ENCODE peak calls at places on chromosome 6, in seven cellular contexts. One of them, this sample, is unnamed.

GRCh38 chr6:151565940-151566339 is 72.1 kb downstream of the CCDC170 start:
- DNase-seq in sciatic nerve: no peak
- DNase-seq in HuH-7: no peak
- DNase-seq in epithelial cell of esophagus: no peak
- DNase-seq in CD8-positive, alpha-beta T cell: no peak
- DNase-seq in AG20443: no peak
- DNase-seq in Calu3: no peak
- DNase-seq in this sample: no peak

GRCh38 chr6:138593100-138593877 is 94.0 kb upstream of the NHSL1 start:
- DNase-seq in sciatic nerve: peak
- DNase-seq in HuH-7: no peak
- DNase-seq in epithelial cell of esophagus: peak
- DNase-seq in CD8-positive, alpha-beta T cell: no peak
- DNase-seq in AG20443: peak
- DNase-seq in Calu3: peak
- DNase-seq in this sample: no peak

GRCh38 chr6:28218312-28219248 is 6.5 kb upstream of the ZSCAN9 start:
- DNase-seq in sciatic nerve: peak
- DNase-seq in HuH-7: peak
- DNase-seq in epithelial cell of esophagus: peak
- DNase-seq in CD8-positive, alpha-beta T cell: no peak
- DNase-seq in AG20443: peak
- DNase-seq in Calu3: peak
- DNase-seq in this sample: peak

GRCh38 chr6:145723646-145724045 is 11.7 kb downstream of the EPM2A start:
- DNase-seq in sciatic nerve: no peak
- DNase-seq in HuH-7: no peak
- DNase-seq in epithelial cell of esophagus: no peak
- DNase-seq in CD8-positive, alpha-beta T cell: no peak
- DNase-seq in AG20443: no peak
- DNase-seq in Calu3: no peak
- DNase-seq in this sample: no peak

GRCh38 chr6:166940643-166941068 is 15.7 kb downstream of the RNASET2 start:
- DNase-seq in sciatic nerve: no peak
- DNase-seq in HuH-7: no peak
- DNase-seq in epithelial cell of esophagus: peak
- DNase-seq in CD8-positive, alpha-beta T cell: no peak
- DNase-seq in AG20443: no peak
- DNase-seq in Calu3: no peak
- DNase-seq in this sample: no peak

GRCh38 chr6:114216789-114217467 is 125.9 kb downstream of the HS3ST5 start:
- DNase-seq in sciatic nerve: no peak
- DNase-seq in HuH-7: no peak
- DNase-seq in epithelial cell of esophagus: no peak
- DNase-seq in CD8-positive, alpha-beta T cell: no peak
- DNase-seq in AG20443: no peak
- DNase-seq in Calu3: no peak
- DNase-seq in this sample: no peak

GRCh38 chr6:148524509-148524908 is 181.9 kb downstream of the SASH1 start:
- DNase-seq in sciatic nerve: no peak
- DNase-seq in HuH-7: no peak
- DNase-seq in epithelial cell of esophagus: no peak
- DNase-seq in CD8-positive, alpha-beta T cell: no peak
- DNase-seq in AG20443: peak
- DNase-seq in Calu3: no peak
- DNase-seq in this sample: no peak

GRCh38 chr6:72672906-72673305 is 51.0 kb downstream of the KCNQ5 start:
- DNase-seq in sciatic nerve: no peak
- DNase-seq in HuH-7: no peak
- DNase-seq in epithelial cell of esophagus: no peak
- DNase-seq in CD8-positive, alpha-beta T cell: no peak
- DNase-seq in AG20443: no peak
- DNase-seq in Calu3: no peak
- DNase-seq in this sample: no peak

GRCh38 chr6:117389227-117390057 is 36.3 kb downstream of the ROS1 start:
- DNase-seq in sciatic nerve: no peak
- DNase-seq in HuH-7: no peak
- DNase-seq in epithelial cell of esophagus: peak
- DNase-seq in CD8-positive, alpha-beta T cell: no peak
- DNase-seq in AG20443: no peak
- DNase-seq in Calu3: peak
- DNase-seq in this sample: no peak

GRCh38 chr6:234706-235372 is 57.4 kb upstream of the DUSP22 start:
- DNase-seq in sciatic nerve: no peak
- DNase-seq in HuH-7: no peak
- DNase-seq in epithelial cell of esophagus: no peak
- DNase-seq in CD8-positive, alpha-beta T cell: no peak
- DNase-seq in AG20443: no peak
- DNase-seq in Calu3: no peak
- DNase-seq in this sample: no peak

GRCh38 chr6:104414723-104415122 is 445.0 kb downstream of the HACE1 start:
- DNase-seq in sciatic nerve: no peak
- DNase-seq in HuH-7: no peak
- DNase-seq in epithelial cell of esophagus: no peak
- DNase-seq in CD8-positive, alpha-beta T cell: no peak
- DNase-seq in AG20443: no peak
- DNase-seq in Calu3: no peak
- DNase-seq in this sample: no peak

GRCh38 chr6:70838907-70839285 is 118.0 kb downstream of the B3GAT2 start:
- DNase-seq in sciatic nerve: no peak
- DNase-seq in HuH-7: no peak
- DNase-seq in epithelial cell of esophagus: no peak
- DNase-seq in CD8-positive, alpha-beta T cell: no peak
- DNase-seq in AG20443: no peak
- DNase-seq in Calu3: no peak
- DNase-seq in this sample: no peak

This sample was measured in suprapubic skin.